ENCODE peak calls at places on chromosomes 12 and 14, in seven cellular contexts. One of them, this sample, is unnamed.

GRCh38 chr12:89695100-89695499 is 13.5 kb downstream of the ATP2B1 start:
- DNase-seq in fibroblast of pulmonary artery: peak
- DNase-seq in RWPE2: no peak
- DNase-seq in brain microvascular endothelial cell: peak
- DNase-seq in ovary: no peak
- DNase-seq in kidney: no peak
- DNase-seq in tibial artery: no peak
- DNase-seq in this sample: peak

GRCh38 chr12:2642176-2642892 is 152.4 kb upstream of the FKBP4 start:
- DNase-seq in fibroblast of pulmonary artery: no peak
- DNase-seq in RWPE2: peak
- DNase-seq in tibial artery: peak
- DNase-seq in kidney: no peak
- DNase-seq in ovary: no peak
- DNase-seq in brain microvascular endothelial cell: no peak
- DNase-seq in this sample: no peak

GRCh38 chr12:2829275-2829674 is 5.6 kb downstream of the NRIP2 start:
- DNase-seq in ovary: no peak
- DNase-seq in tibial artery: no peak
- DNase-seq in fibroblast of pulmonary artery: no peak
- DNase-seq in kidney: no peak
- DNase-seq in RWPE2: no peak
- DNase-seq in brain microvascular endothelial cell: no peak
- DNase-seq in this sample: no peak

GRCh38 chr12:12467701-12468218 is 94.9 kb downstream of the DUSP16 start:
- DNase-seq in tibial artery: no peak
- DNase-seq in RWPE2: no peak
- DNase-seq in brain microvascular endothelial cell: no peak
- DNase-seq in kidney: no peak
- DNase-seq in fibroblast of pulmonary artery: no peak
- DNase-seq in ovary: no peak
- DNase-seq in this sample: no peak

GRCh38 chr12:101733166-101733565 is 6.1 kb downstream of the SYCP3 start:
- DNase-seq in fibroblast of pulmonary artery: no peak
- DNase-seq in ovary: no peak
- DNase-seq in brain microvascular endothelial cell: no peak
- DNase-seq in tibial artery: no peak
- DNase-seq in RWPE2: no peak
- DNase-seq in kidney: no peak
- DNase-seq in this sample: no peak

GRCh38 chr12:101698782-101699347 is 1.4 kb downstream of the CHPT1 start:
- DNase-seq in kidney: no peak
- DNase-seq in fibroblast of pulmonary artery: peak
- DNase-seq in RWPE2: no peak
- DNase-seq in tibial artery: no peak
- DNase-seq in ovary: no peak
- DNase-seq in brain microvascular endothelial cell: no peak
- DNase-seq in this sample: peak

GRCh38 chr12:7396418-7396817 is 47.5 kb downstream of the CD163L1 start:
- DNase-seq in RWPE2: no peak
- DNase-seq in fibroblast of pulmonary artery: no peak
- DNase-seq in kidney: no peak
- DNase-seq in ovary: no peak
- DNase-seq in tibial artery: no peak
- DNase-seq in brain microvascular endothelial cell: no peak
- DNase-seq in this sample: no peak

GRCh38 chr12:80551897-80552296 is 107.9 kb downstream of the PTPRQ start:
- DNase-seq in tibial artery: no peak
- DNase-seq in brain microvascular endothelial cell: peak
- DNase-seq in RWPE2: peak
- DNase-seq in fibroblast of pulmonary artery: peak
- DNase-seq in ovary: no peak
- DNase-seq in kidney: no peak
- DNase-seq in this sample: peak

GRCh38 chr12:56351325-56351724 is 8.6 kb downstream of the STAT2 start:
- DNase-seq in ovary: no peak
- DNase-seq in RWPE2: no peak
- DNase-seq in fibroblast of pulmonary artery: no peak
- DNase-seq in tibial artery: no peak
- DNase-seq in kidney: no peak
- DNase-seq in brain microvascular endothelial cell: no peak
- DNase-seq in this sample: no peak

GRCh38 chr14:96478119-96478518 is 24.1 kb upstream of the PAPOLA start:
- DNase-seq in ovary: no peak
- DNase-seq in tibial artery: no peak
- DNase-seq in brain microvascular endothelial cell: no peak
- DNase-seq in kidney: no peak
- DNase-seq in fibroblast of pulmonary artery: no peak
- DNase-seq in RWPE2: no peak
- DNase-seq in this sample: no peak

GRCh38 chr12:5434647-5434968 is 2.7 kb downstream of the NTF3 start:
- DNase-seq in RWPE2: no peak
- DNase-seq in fibroblast of pulmonary artery: no peak
- DNase-seq in ovary: no peak
- DNase-seq in brain microvascular endothelial cell: no peak
- DNase-seq in kidney: no peak
- DNase-seq in tibial artery: no peak
- DNase-seq in this sample: no peak

GRCh38 chr12:89383235-89384049 is 31.1 kb upstream of the DUSP6 start:
- DNase-seq in ovary: no peak
- DNase-seq in fibroblast of pulmonary artery: peak
- DNase-seq in RWPE2: no peak
- DNase-seq in tibial artery: no peak
- DNase-seq in kidney: no peak
- DNase-seq in brain microvascular endothelial cell: no peak
- DNase-seq in this sample: no peak

GRCh38 chr12:6695313-6696045 is 5.1 kb downstream of the PIANP start:
- DNase-seq in brain microvascular endothelial cell: no peak
- DNase-seq in fibroblast of pulmonary artery: no peak
- DNase-seq in kidney: no peak
- DNase-seq in ovary: no peak
- DNase-seq in RWPE2: no peak
- DNase-seq in tibial artery: no peak
- DNase-seq in this sample: no peak

GRCh38 chr14:87994974-87995373 is 2.0 kb upstream of the GALC start:
- DNase-seq in tibial artery: no peak
- DNase-seq in ovary: no peak
- DNase-seq in fibroblast of pulmonary artery: no peak
- DNase-seq in kidney: no peak
- DNase-seq in RWPE2: no peak
- DNase-seq in brain microvascular endothelial cell: no peak
- DNase-seq in this sample: no peak

GRCh38 chr14:60758875-60759274 is 24.3 kb downstream of the MNAT1 start:
- DNase-seq in kidney: no peak
- DNase-seq in RWPE2: no peak
- DNase-seq in brain microvascular endothelial cell: no peak
- DNase-seq in fibroblast of pulmonary artery: no peak
- DNase-seq in tibial artery: no peak
- DNase-seq in ovary: no peak
- DNase-seq in this sample: no peak

GRCh38 chr14:75334191-75335051 is 55.8 kb downstream of the FOS start:
- DNase-seq in fibroblast of pulmonary artery: no peak
- DNase-seq in tibial artery: peak
- DNase-seq in brain microvascular endothelial cell: no peak
- DNase-seq in kidney: peak
- DNase-seq in RWPE2: no peak
- DNase-seq in ovary: no peak
- DNase-seq in this sample: no peak

GRCh38 chr14:25095784-25096390 is 45.9 kb upstream of the STXBP6 start:
- DNase-seq in kidney: no peak
- DNase-seq in ovary: no peak
- DNase-seq in tibial artery: no peak
- DNase-seq in fibroblast of pulmonary artery: peak
- DNase-seq in brain microvascular endothelial cell: no peak
- DNase-seq in RWPE2: no peak
- DNase-seq in this sample: no peak

GRCh38 chr14:64440494-64440893 is 24.8 kb upstream of the AKAP5 start:
- DNase-seq in kidney: no peak
- DNase-seq in brain microvascular endothelial cell: no peak
- DNase-seq in tibial artery: no peak
- DNase-seq in fibroblast of pulmonary artery: peak
- DNase-seq in RWPE2: no peak
- DNase-seq in ovary: no peak
- DNase-seq in this sample: no peak

GRCh38 chr12:103901518-103902173 is 28.6 kb upstream of the HSP90B1 start:
- DNase-seq in brain microvascular endothelial cell: no peak
- DNase-seq in kidney: no peak
- DNase-seq in ovary: no peak
- DNase-seq in RWPE2: no peak
- DNase-seq in tibial artery: no peak
- DNase-seq in fibroblast of pulmonary artery: no peak
- DNase-seq in this sample: no peak

GRCh38 chr14:52111583-52111982 is 42.7 kb upstream of the NID2 start:
- DNase-seq in fibroblast of pulmonary artery: peak
- DNase-seq in RWPE2: no peak
- DNase-seq in kidney: no peak
- DNase-seq in tibial artery: no peak
- DNase-seq in ovary: no peak
- DNase-seq in brain microvascular endothelial cell: peak
- DNase-seq in this sample: peak

GRCh38 chr14:55843718-55844403 is 263.9 kb downstream of the KTN1 start:
- DNase-seq in tibial artery: no peak
- DNase-seq in kidney: no peak
- DNase-seq in RWPE2: no peak
- DNase-seq in brain microvascular endothelial cell: no peak
- DNase-seq in ovary: no peak
- DNase-seq in fibroblast of pulmonary artery: peak
- DNase-seq in this sample: no peak
- TF ChIP-seq CTCF in tibial artery: no peak
- TF ChIP-seq CTCF in kidney: no peak
- TF ChIP-seq CTCF in RWPE2: peak
- TF ChIP-seq CTCF in brain microvascular endothelial cell: peak
- TF ChIP-seq CTCF in ovary: no peak
- TF ChIP-seq CTCF in fibroblast of pulmonary artery: peak
- TF ChIP-seq CTCF in this sample: peak

DNA sequence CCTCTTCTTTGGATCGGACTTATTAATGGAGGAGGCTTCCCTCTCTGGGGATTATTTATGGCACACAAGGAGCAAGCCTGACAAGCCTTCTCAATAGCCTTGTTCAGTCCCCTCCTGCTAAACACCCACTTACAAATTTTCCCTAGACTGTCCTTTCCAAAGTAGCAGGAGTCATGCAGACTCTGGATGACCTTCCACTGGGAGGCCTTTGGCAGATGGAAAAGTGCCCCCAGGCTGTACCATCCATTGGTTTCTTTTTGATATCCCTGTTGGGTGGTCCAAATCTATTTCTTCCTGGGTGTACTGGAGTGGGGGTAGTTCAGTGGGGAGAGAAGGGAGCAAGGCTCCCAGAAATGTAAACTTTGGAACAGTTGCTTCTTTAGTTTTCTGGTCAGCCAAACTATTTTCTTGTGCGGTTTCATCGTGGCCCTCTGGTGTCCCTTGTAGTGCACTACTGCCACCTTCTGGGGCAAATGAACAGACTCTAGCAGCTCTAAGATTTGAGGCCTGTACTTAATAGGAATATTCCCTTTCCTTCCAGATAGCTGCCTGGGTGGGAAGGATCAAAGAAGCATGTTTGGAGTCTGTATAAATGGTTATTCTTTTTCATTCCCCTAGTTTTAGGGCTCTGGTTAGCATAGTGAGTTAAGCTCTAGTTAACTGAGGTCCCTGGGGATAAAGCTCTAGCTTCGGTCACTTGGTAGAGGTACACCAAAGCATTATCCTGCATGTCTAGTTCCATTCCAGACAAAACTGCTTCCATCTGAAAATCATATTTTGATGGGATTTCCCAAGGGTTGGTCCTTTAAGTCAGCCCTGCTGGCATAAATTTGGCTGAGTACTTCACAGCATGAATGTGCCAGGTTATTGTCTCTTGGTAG is 409.5 kb downstream of the SLC6A15 start:
- DNase-seq in brain microvascular endothelial cell: peak
- DNase-seq in tibial artery: peak
- DNase-seq in ovary: no peak
- DNase-seq in fibroblast of pulmonary artery: peak
- DNase-seq in RWPE2: no peak
- DNase-seq in kidney: no peak
- DNase-seq in this sample: peak
- TF ChIP-seq CTCF in brain microvascular endothelial cell: peak
- TF ChIP-seq CTCF in tibial artery: no peak
- TF ChIP-seq CTCF in ovary: no peak
- TF ChIP-seq CTCF in fibroblast of pulmonary artery: peak
- TF ChIP-seq CTCF in RWPE2: peak
- TF ChIP-seq CTCF in kidney: peak
- TF ChIP-seq CTCF in this sample: peak

GRCh38 chr14:35747379-35747778 is 61.7 kb downstream of the RALGAPA1 start:
- DNase-seq in fibroblast of pulmonary artery: peak
- DNase-seq in tibial artery: no peak
- DNase-seq in brain microvascular endothelial cell: no peak
- DNase-seq in RWPE2: no peak
- DNase-seq in ovary: no peak
- DNase-seq in kidney: no peak
- DNase-seq in this sample: no peak
- TF ChIP-seq CTCF in fibroblast of pulmonary artery: no peak
- TF ChIP-seq CTCF in tibial artery: no peak
- TF ChIP-seq CTCF in brain microvascular endothelial cell: no peak
- TF ChIP-seq CTCF in RWPE2: no peak
- TF ChIP-seq CTCF in ovary: no peak
- TF ChIP-seq CTCF in kidney: no peak
- TF ChIP-seq CTCF in this sample: no peak

GRCh38 chr14:68085742-68086141 is 266.2 kb downstream of the RAD51B start:
- DNase-seq in ovary: peak
- DNase-seq in brain microvascular endothelial cell: no peak
- DNase-seq in fibroblast of pulmonary artery: no peak
- DNase-seq in kidney: no peak
- DNase-seq in tibial artery: no peak
- DNase-seq in RWPE2: no peak
- DNase-seq in this sample: no peak

GRCh38 chr14:68082698-68083291 is 263.2 kb downstream of the RAD51B start:
- DNase-seq in ovary: no peak
- DNase-seq in tibial artery: no peak
- DNase-seq in fibroblast of pulmonary artery: no peak
- DNase-seq in kidney: no peak
- DNase-seq in RWPE2: no peak
- DNase-seq in brain microvascular endothelial cell: no peak
- DNase-seq in this sample: peak

GRCh38 chr14:68081489-68081888 is 261.9 kb downstream of the RAD51B start:
- DNase-seq in tibial artery: no peak
- DNase-seq in brain microvascular endothelial cell: no peak
- DNase-seq in ovary: no peak
- DNase-seq in fibroblast of pulmonary artery: no peak
- DNase-seq in kidney: no peak
- DNase-seq in RWPE2: no peak
- DNase-seq in this sample: no peak

GRCh38 chr14:68079941-68080697 is 260.5 kb downstream of the RAD51B start:
- DNase-seq in ovary: no peak
- DNase-seq in brain microvascular endothelial cell: no peak
- DNase-seq in tibial artery: no peak
- DNase-seq in RWPE2: no peak
- DNase-seq in kidney: no peak
- DNase-seq in fibroblast of pulmonary artery: no peak
- DNase-seq in this sample: no peak

DNA sequence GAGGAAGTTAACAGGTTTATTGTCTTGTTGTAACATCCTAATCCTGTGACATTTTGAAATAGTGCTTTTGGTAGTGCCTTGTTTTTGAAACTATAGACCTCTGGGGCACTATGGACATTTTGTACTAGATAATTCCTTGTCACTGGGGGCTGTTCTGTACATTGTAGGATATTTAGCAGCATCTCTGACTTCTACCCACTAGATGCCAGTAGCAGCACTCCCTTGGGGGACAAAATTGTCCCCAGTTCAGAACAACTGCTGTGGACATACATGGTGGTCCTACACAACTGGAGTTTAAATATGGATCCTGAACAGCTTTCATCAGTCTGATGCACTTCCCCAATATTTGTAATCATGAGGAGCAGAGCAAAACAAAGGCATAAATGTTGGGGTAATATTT is 264.7 kb downstream of the RAD51B start:
- DNase-seq in kidney: no peak
- DNase-seq in tibial artery: no peak
- DNase-seq in brain microvascular endothelial cell: peak
- DNase-seq in fibroblast of pulmonary artery: peak
- DNase-seq in RWPE2: no peak
- DNase-seq in ovary: no peak
- DNase-seq in this sample: peak
- TF ChIP-seq CTCF in kidney: peak
- TF ChIP-seq CTCF in tibial artery: no peak
- TF ChIP-seq CTCF in brain microvascular endothelial cell: peak
- TF ChIP-seq CTCF in fibroblast of pulmonary artery: peak
- TF ChIP-seq CTCF in RWPE2: peak
- TF ChIP-seq CTCF in ovary: no peak
- TF ChIP-seq CTCF in this sample: peak

This sample was measured in MCF 10A.